ENCODE peak calls at places on chromosome 17, in four cellular contexts. K, C, D and X are unnamed samples.

GRCh38 chr17:49460401-49460800 is 34.7 kb upstream of the NGFR start:
- DNase-seq in C (no peak), D (no peak), K (no peak), X (no peak)

GRCh38 chr17:512926-513325 is 160.3 kb upstream of the RPH3AL start:
- DNase-seq in C (no peak), K (no peak), D (no peak), X (no peak)

GRCh38 chr17:1455291-1455747 is 713 bp downstream of the CRK start:
- DNase-seq in C (peak; percentile 62), D (no peak), K (peak; percentile 65), X (peak; percentile 54)

GRCh38 chr17:19274893-19275292 is 37.7 kb downstream of the EPN2 start:
- DNase-seq in C (no peak), K (no peak), D (no peak), X (no peak)

GRCh38 chr17:74478369-74479100 is 12.1 kb downstream of the CD300A start:
- DNase-seq in D (peak; percentile 69), C (no peak), K (no peak), X (no peak)

GRCh38 chr17:41724476-41725030 is 9.9 kb downstream of the HAP1 start:
- DNase-seq in D (no peak), C (no peak), K (no peak), X (no peak)

GRCh38 chr17:83114706-83115105 is 35.3 kb downstream of the METRNL start:
- DNase-seq in K (no peak), C (no peak), D (no peak), X (no peak)

GRCh38 chr17:2044263-2044894 is 2.6 kb downstream of the OVCA2 start:
- DNase-seq in C (no peak), D (no peak), K (no peak), X (no peak)

GRCh38 chr17:47970725-47971511 is at the start of gene CDK5RAP3:
- DNase-seq in D (peak; percentile 97), C (peak; percentile 99), K (peak; percentile 100), X (peak; percentile 99)

GRCh38 chr17:9575381-9576072 is at the start of gene STX8:
- DNase-seq in C (peak; percentile 78), K (peak; percentile 88), D (peak; percentile 48), X (peak; percentile 77)

GRCh38 chr17:32323046-32323445 is 18.9 kb downstream of the C17orf75 start:
- DNase-seq in K (no peak), D (no peak), C (no peak), X (no peak)

DNA sequence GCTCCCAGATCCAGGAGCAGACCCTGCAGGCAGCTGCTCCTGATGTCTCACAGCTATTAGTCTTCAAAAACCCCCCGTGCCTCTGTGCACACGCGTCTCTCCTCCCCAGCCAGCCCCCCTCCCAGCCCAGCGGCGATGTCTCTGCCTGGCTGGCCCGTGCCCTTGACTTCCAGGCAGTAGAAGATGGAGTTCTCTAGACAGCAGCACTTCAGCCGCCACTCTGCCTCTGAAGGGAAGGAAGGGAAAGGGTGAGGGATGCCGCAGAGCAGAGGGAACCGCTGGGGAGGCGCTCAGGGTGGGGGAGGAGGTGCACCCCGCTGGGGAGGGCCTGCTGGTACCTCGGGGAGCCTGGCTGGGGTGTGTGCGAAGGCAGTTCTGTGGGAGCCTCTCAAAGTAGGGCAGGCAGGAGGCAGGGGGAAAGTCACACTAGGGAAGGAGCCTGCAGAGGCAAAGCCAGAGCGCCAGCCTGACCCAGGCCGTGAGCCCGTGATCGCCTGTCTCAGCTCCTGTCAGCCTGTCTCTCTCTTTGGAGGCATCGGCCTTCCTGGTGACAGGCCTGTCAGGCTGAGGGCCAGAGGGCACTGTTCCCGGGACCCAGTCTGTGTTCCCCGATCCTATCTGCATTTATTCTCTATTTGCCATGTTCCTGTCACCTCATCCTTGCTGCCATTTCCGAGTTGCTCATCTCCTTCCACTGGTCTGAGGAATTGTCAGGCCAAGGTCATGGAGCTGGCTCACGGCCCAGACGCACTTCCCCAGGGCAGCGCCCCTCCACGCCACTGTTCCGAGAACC is 4.5 kb downstream of the PRCD start:
- DNase-seq in D (no peak), K (no peak), C (no peak), X (no peak)
- TF ChIP-seq CBFB in D (no peak), K (no peak), C (no peak), X (no peak)

DNA sequence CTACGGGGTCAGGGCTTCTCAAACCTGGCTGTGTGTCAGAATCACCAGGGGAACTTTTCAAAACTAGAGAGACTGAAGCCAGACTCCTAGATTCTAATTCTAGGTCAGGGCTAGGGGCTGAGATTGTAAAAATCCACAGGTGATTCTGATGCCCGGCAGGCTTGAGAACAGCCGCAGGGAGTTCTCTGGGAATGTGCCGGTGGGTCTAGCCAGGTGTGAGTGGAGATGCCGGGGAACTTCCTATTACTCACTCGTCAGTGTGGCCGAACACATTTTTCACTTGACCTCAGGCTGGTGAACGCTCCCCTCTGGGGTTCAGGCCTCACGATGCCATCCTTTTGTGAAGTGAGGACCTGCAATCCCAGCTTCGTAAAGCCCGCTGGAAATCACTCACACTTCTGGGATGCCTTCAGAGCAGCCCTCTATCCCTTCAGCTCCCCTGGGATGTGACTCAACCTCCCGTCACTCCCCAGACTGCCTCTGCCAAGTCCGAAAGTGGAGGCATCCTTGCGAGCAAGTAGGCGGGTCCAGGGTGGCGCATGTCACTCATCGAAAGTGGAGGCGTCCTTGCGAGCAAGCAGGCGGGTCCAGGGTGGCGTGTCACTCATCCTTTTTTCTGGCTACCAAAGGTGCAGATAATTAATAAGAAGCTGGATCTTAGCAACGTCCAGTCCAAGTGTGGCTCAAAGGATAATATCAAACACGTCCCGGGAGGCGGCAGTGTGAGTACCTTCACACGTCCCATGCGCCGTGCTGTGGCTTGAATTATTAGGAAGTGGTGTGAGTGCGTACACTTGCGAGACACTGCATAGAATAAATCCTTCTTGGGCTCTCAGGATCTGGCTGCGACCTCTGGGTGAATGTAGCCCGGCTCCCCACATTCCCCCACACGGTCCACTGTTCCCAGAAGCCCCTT is 10.9 kb downstream of the STH start:
- DNase-seq in D (no peak), K (no peak), C (no peak), X (no peak)
- TF ChIP-seq CBFB in D (no peak), K (no peak), C (no peak), X (no peak)

DNA sequence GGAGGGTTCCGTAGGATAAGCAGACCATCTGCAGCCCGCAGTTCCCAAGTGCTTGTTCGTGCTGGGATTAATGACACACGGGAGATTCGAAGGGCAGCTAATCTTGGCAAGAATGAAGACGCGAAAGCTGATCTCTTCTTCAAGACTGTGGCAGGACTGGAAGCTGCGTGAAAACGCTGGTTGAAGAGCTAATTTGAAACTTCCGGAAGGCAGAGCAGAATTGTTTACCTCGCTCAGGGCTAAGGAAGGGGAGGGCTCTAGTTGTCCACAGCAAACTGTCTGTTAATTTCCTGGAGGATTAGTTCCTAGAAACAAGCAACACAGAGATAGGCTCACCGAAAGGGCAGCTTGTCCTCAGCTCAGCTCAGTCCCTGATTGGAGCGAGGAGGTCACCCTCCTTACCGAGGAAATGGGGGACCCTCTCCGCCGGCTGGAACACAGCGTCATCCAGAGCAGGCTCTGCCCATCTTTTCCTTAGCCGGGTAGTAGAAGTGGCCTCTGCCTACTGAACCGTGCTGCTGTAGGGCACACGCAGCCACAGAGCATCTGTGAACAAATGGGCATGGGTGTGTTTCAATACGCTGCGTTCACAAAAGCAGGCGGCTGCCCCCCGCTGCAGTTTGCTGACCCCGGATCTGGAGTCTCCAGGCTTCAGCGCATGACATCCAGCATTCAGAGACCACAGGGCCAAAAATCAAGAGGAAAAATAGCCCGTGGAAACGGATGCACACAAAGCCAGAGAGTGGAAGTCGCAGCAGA is 16.7 kb upstream of the BAIAP2 start:
- DNase-seq in D (peak; percentile 4), K (no peak), C (no peak), X (peak; percentile 55)
- TF ChIP-seq CBFB in D (no peak), K (no peak), C (no peak), X (peak; percentile 62)

DNA sequence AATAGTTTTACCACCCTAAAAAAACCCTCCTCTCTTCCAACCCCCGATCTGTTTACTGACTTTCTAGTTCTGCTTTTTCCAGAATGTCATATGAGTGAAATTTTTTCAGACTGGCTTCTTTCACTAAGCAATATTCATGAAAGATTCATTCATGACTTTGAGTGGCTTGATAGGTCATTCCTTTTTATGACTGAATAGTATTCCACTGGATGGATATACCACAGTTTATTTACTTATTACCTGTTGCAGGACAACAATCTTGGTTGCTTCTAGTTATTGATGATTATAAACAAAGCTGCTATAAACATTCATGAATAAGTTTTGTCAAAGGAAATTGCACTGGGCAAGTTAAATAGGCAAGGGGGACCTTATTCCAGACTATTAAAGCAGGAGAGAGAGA is 264.2 kb downstream of the UTP18 start:
- DNase-seq in K (no peak), C (no peak), D (no peak), X (no peak)
- TF ChIP-seq CBFB in K (no peak), C (no peak), D (no peak), X (no peak)

DNA sequence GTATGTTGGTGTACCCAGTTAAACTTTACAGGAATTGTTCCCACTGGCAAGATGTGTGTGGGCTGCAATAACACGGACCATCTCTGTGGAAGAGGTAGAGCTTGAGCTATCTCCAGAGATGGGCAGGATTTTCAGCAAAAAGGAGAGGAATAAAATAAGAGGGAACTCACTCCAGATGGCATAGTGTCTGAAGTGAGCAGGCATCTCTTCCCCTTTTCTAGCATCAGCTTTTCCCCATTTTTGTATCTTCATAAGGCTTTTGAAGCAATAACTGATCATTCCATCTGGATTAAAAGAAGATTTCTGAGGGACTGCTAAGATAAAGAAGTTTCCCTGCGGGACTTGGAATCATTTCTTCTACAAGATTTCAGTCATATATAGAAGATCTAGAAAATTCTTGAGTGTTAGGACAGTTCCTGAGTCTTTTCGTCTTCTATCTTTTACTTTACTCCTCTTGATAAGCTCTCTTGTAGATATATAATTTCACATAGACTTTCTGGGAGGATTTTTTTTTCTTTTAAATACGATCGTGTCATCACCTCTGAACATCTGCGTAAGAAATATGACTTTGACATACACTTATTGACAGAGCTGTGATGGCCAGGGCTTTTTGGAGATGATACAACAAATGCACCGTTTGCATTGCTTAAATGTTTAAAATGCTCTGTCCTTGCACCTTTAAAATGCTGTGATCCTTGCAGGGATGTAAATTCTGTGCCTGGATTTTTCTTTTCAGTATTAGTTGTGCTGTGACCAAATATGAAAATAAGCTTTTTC is 2.1 kb downstream of the CPD start:
- DNase-seq in D (no peak), C (no peak), K (no peak), X (no peak)
- TF ChIP-seq CBFB in D (no peak), C (no peak), K (no peak), X (no peak)

DNA sequence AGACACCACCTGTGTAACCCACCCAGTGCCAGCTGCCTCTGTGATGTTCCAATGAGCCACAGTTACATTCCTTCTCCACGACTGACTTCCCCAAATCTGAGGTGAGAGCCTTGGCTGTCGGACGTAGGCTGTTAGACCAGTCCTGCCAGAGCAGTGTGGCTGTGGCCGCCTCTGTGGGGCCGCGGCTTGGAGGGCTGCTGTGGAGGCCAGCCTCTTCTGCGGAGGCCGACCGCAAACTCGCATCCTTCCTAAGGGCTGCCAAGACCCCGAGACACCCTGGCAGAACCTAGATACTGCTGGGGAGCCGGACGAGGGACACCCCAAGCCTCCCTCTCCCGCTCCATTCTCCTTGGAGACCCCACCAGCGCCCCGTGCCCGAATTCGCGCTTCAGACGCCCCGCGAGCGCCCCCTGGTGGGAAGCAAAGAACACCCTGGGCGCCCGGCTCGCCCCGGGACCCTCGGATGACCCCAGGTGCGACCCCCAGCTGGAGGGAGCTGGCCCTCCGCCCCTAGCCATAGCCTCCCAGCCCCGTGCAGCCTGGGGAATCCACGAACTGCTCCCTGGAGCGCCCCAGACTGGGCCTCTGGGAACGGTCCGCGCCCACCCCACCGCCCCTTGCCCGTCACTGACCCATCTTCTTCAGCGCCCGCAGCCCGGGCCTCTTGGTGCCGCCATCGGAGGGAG is 556 bp downstream of the PLCD3 start:
- DNase-seq in D (no peak), K (peak; percentile 79), C (no peak), X (peak; percentile 65)
- TF ChIP-seq CBFB in D (no peak), K (no peak), C (no peak), X (no peak)